ENCODE peak calls at places on chromosomes 16 and 17, in nine cellular contexts. Y is AG20443; X is stimulated activated CD8-positive, alpha-beta memory T cell treated with anti-CD3 and anti-CD28 coated beads, Interleukin-7, amount 100 ng/mL, for 1 hour; K is transverse colon; Z is caudate nucleus; Q is GM19239; U is central memory CD4-positive, alpha-beta T cell; T is GOT3; C is fibroblast of mammary gland. J is an unnamed sample.

GRCh38 chr17:59611503-59611902 is 8.2 kb upstream of the CLTC start:
- DNase-seq in Y (no peak), X (no peak), K (no peak), Z (no peak), Q (no peak), U (no peak), T (no peak), C (no peak), J (no peak)

GRCh38 chr17:7552621-7553051 is 3.8 kb downstream of the TNFSF12 start:
- DNase-seq in Y (no peak), X (no peak), K (peak), Z (no peak), Q (peak), U (peak), T (no peak), C (no peak), J (peak)

GRCh38 chr16:80158766-80159165 is 382.0 kb upstream of the DYNLRB2 start:
- DNase-seq in Y (peak), X (no peak), K (no peak), Z (no peak), Q (no peak), U (no peak), T (no peak), C (peak), J (no peak)

GRCh38 chr16:55408656-55409055 is 70.3 kb upstream of the MMP2 start:
- DNase-seq in Y (no peak), X (no peak), K (no peak), Z (no peak), Q (no peak), U (no peak), T (no peak), C (no peak), J (no peak)

GRCh38 chr16:10647721-10648296 is 46.9 kb downstream of the TEKT5 start:
- DNase-seq in Y (no peak), X (no peak), K (no peak), Z (no peak), Q (no peak), U (no peak), T (no peak), C (no peak), J (no peak)

GRCh38 chr16:89049484-89050118 is 44.1 kb upstream of the ACSF3 start:
- DNase-seq in Y (no peak), X (no peak), K (no peak), Z (no peak), Q (no peak), U (no peak), T (no peak), C (peak), J (no peak)

GRCh38 chr16:81517630-81518438 is 73.2 kb downstream of the CMIP start:
- DNase-seq in Y (peak), X (no peak), K (no peak), Z (no peak), Q (no peak), U (no peak), T (no peak), C (peak), J (no peak)

GRCh38 chr16:84834403-84834772 is 14.6 kb downstream of the CRISPLD2 start:
- DNase-seq in Y (no peak), X (no peak), K (no peak), Z (no peak), Q (no peak), U (no peak), T (no peak), C (peak), J (no peak)

GRCh38 chr17:29010586-29010985 is 4.8 kb upstream of the SEZ6 start:
- DNase-seq in Y (no peak), X (no peak), K (no peak), Z (no peak), Q (no peak), U (no peak), T (no peak), C (no peak), J (no peak)

GRCh38 chr16:22206847-22207714 is 1.0 kb downstream of the EEF2K start:
- DNase-seq in Y (peak), X (peak), K (peak), Z (peak), Q (no peak), U (peak), T (peak), C (peak), J (peak)

GRCh38 chr17:7029659-7030058 is 6.2 kb upstream of the SLC16A13 start:
- DNase-seq in Y (no peak), X (no peak), K (peak), Z (no peak), Q (no peak), U (peak), T (no peak), C (no peak), J (no peak)

GRCh38 chr16:55563797-55564196 is 2.7 kb upstream of the CAPNS2 start:
- DNase-seq in Y (no peak), X (no peak), K (no peak), Z (no peak), Q (no peak), U (no peak), T (no peak), C (no peak), J (no peak)

J was measured in GM12878.